ENCODE peak calls at places on chromosomes 16 and 17, in five cellular contexts. M, C, S, E and I are unnamed samples.

GRCh38 chr16:79301036-79301435 is 299.5 kb downstream of the MAF start:
- DNase-seq in M (no peak), C (no peak), S (no peak), E (no peak), I (no peak)

GRCh38 chr16:22191966-22192260 is 14.2 kb upstream of the EEF2K start:
- DNase-seq in M (no peak), C (peak), S (no peak), E (no peak), I (no peak)

GRCh38 chr16:74279805-74280204 is 16.8 kb upstream of the PSMD7 start:
- DNase-seq in M (no peak), C (no peak), S (no peak), E (no peak), I (no peak)

GRCh38 chr16:54817432-54817831 is 113.2 kb upstream of the IRX5 start:
- DNase-seq in M (no peak), C (peak), S (peak), E (no peak), I (no peak)

GRCh38 chr17:9512323-9513168 is 63.1 kb downstream of the STX8 start:
- DNase-seq in M (peak), C (no peak), S (no peak), E (no peak), I (no peak)

GRCh38 chr17:29931253-29931932 is 1.4 kb upstream of the SSH2 start:
- DNase-seq in M (peak), C (peak), S (peak), E (peak), I (peak)

GRCh38 chr16:31453255-31454204 is 5.8 kb upstream of the ARMC5 start:
- DNase-seq in M (no peak), C (no peak), S (no peak), E (peak), I (no peak)

GRCh38 chr16:4011225-4011939 is 104.9 kb downstream of the ADCY9 start:
- DNase-seq in M (no peak), C (no peak), S (peak), E (no peak), I (no peak)

GRCh38 chr16:21598676-21599157 is 660 bp upstream of the METTL9 start:
- DNase-seq in M (no peak), C (peak), S (peak), E (no peak), I (peak)

GRCh38 chr17:20992416-20992815 is 50.4 kb downstream of the USP22 start:
- DNase-seq in M (no peak), C (no peak), S (no peak), E (no peak), I (no peak)

GRCh38 chr17:31058958-31059357 is 35.8 kb upstream of the NF1 start:
- DNase-seq in M (no peak), C (no peak), S (no peak), E (no peak), I (no peak)

GRCh38 chr16:24297375-24297774 is 41.2 kb downstream of the CACNG3 start:
- DNase-seq in M (no peak), C (no peak), S (no peak), E (no peak), I (no peak)

GRCh38 chr17:39236383-39236927 is 10.7 kb upstream of the STAC2 start:
- DNase-seq in M (no peak), C (no peak), S (no peak), E (no peak), I (no peak)

GRCh38 chr16:50505714-50506542 is 42.3 kb upstream of the NKD1 start:
- DNase-seq in M (no peak), C (no peak), S (no peak), E (no peak), I (no peak)

GRCh38 chr17:75941442-75941819 is 589 bp upstream of the FBF1 start:
- DNase-seq in M (no peak), C (no peak), S (no peak), E (no peak), I (no peak)

GRCh38 chr16:65994305-65994704 is 372.2 kb upstream of the CDH5 start:
- DNase-seq in M (no peak), C (no peak), S (no peak), E (no peak), I (no peak)

GRCh38 chr16:49889725-49890397 is 33.9 kb upstream of the ZNF423 start:
- DNase-seq in M (no peak), C (no peak), S (no peak), E (no peak), I (no peak)

GRCh38 chr17:59330314-59330942 is 1.0 kb upstream of the YPEL2 start:
- DNase-seq in M (no peak), C (no peak), S (peak), E (no peak), I (no peak)

GRCh38 chr17:4519361-4519788 is 20.7 kb downstream of the SPNS2 start:
- DNase-seq in M (no peak), C (no peak), S (no peak), E (peak), I (no peak)

GRCh38 chr17:6163632-6164319 is 93.6 kb downstream of the WSCD1 start:
- DNase-seq in M (no peak), C (no peak), S (no peak), E (peak), I (no peak)

GRCh38 chr16:4350787-4351659 is at the start of gene PAM16:
- DNase-seq in M (peak), C (peak), S (peak), E (peak), I (peak)

GRCh38 chr17:4565209-4566141 is 5.1 kb upstream of the GGT6 start:
- DNase-seq in M (peak), C (peak), S (peak), E (peak), I (peak)

GRCh38 chr17:78132086-78132676 is 1.6 kb downstream of the TMC8 start:
- DNase-seq in M (no peak), C (peak), S (no peak), E (no peak), I (peak)

GRCh38 chr17:557371-557770 is 157.3 kb downstream of the VPS53 start:
- DNase-seq in M (peak), C (no peak), S (no peak), E (no peak), I (no peak)

GRCh38 chr17:72342582-72343527 is 222.0 kb downstream of the SOX9 start:
- DNase-seq in M (no peak), C (no peak), S (no peak), E (peak), I (no peak)

GRCh38 chr17:64059756-64060155 is 39.3 kb upstream of the ICAM2 start:
- DNase-seq in M (no peak), C (no peak), S (no peak), E (no peak), I (no peak)